ENCODE peak calls at places on chromosome 16, in ten cellular contexts. A is adipocyte; D is GF-D8; P is AG10803; Z is stimulated activated CD4-positive, alpha-beta T cell treated with anti-CD3 and anti-CD28 coated beads, Interleukin-4, amount 100 ng/mL, for 4 hours; K is NCI-H1105 treated with DMSO at 0.1 percent for 48 hours; M is left lung; N is OCI-LY7; S is HCEC 1CT; F is body of pancreas. G is an unnamed sample.

GRCh38 chr16:4693956-4694663 is 748 bp downstream of the NUDT16L1 start:
- DNase-seq in A (peak; percentile 69), D (no peak), P (peak; percentile 46), Z (peak; percentile 52), K (peak; percentile 10), M (no peak), N (peak; percentile 56), S (peak; percentile 32), F (peak; percentile 53), G (peak; percentile 51)

GRCh38 chr16:71542377-71542776 is 16.2 kb downstream of the CHST4 start:
- DNase-seq in A (peak; percentile 11), D (no peak), P (peak; percentile 14), Z (peak; percentile 39), K (no peak), M (peak; percentile 38), N (peak; percentile 60), S (peak; percentile 52), F (peak; percentile 44), G (peak; percentile 35)

GRCh38 chr16:2037115-2037514 is 10.4 kb downstream of the NHERF2 start:
- DNase-seq in A (no peak), D (no peak), P (no peak), Z (no peak), K (no peak), M (no peak), N (no peak), S (no peak), F (no peak), G (no peak)

GRCh38 chr16:86019446-86020047 is 120.6 kb downstream of the IRF8 start:
- DNase-seq in A (no peak), D (no peak), P (no peak), Z (no peak), K (no peak), M (peak; percentile 21), N (peak; percentile 8), S (no peak), F (no peak), G (no peak)

GRCh38 chr16:68642436-68643064 is 2.6 kb upstream of the CDH3 start:
- DNase-seq in A (peak; percentile 35), D (no peak), P (no peak), Z (no peak), K (peak; percentile 42), M (peak; percentile 76), N (no peak), S (no peak), F (no peak), G (peak; percentile 48)

GRCh38 chr16:3256876-3257465 is 538 bp upstream of the MEFV start:
- DNase-seq in A (no peak), D (no peak), P (peak; percentile 41), Z (no peak), K (no peak), M (no peak), N (no peak), S (peak; percentile 36), F (no peak), G (peak; percentile 32)

GRCh38 chr16:69939821-69940585 is 11.1 kb upstream of the CLEC18A start:
- DNase-seq in A (no peak), D (no peak), P (no peak), Z (no peak), K (no peak), M (no peak), N (no peak), S (no peak), F (no peak), G (no peak)

GRCh38 chr16:85253127-85253941 is 141.1 kb upstream of the CIBAR2 start:
- DNase-seq in A (peak; percentile 72), D (no peak), P (peak; percentile 37), Z (peak; percentile 65), K (no peak), M (peak; percentile 60), N (peak; percentile 81), S (no peak), F (peak; percentile 70), G (peak; percentile 40)

GRCh38 chr16:11370084-11370931 is 25.0 kb downstream of the RMI2 start:
- DNase-seq in A (no peak), D (peak; percentile 42), P (peak; percentile 11), Z (no peak), K (no peak), M (peak; percentile 65), N (peak; percentile 92), S (no peak), F (no peak), G (no peak)

GRCh38 chr16:4868046-4868445 is 20.8 kb downstream of the UBN1 start:
- DNase-seq in A (no peak), D (no peak), P (no peak), Z (no peak), K (no peak), M (no peak), N (no peak), S (no peak), F (no peak), G (no peak)

GRCh38 chr16:69476920-69477418 is 52.5 kb downstream of the CYB5B start:
- DNase-seq in A (peak; percentile 60), D (no peak), P (peak; percentile 88), Z (no peak), K (no peak), M (no peak), N (no peak), S (peak; percentile 96), F (no peak), G (peak; percentile 99)

GRCh38 chr16:54647731-54648221 is 282.9 kb upstream of the IRX5 start:
- DNase-seq in A (peak; percentile 32), D (no peak), P (peak; percentile 90), Z (no peak), K (no peak), M (no peak), N (no peak), S (no peak), F (no peak), G (no peak)

GRCh38 chr16:87332150-87332549 is 15.0 kb upstream of the C16orf95 start:
- DNase-seq in A (peak; percentile 7), D (no peak), P (no peak), Z (no peak), K (no peak), M (no peak), N (no peak), S (no peak), F (no peak), G (peak; percentile 42)

GRCh38 chr16:1014221-1014620 is 32.7 kb downstream of the SOX8 start:
- DNase-seq in A (no peak), D (no peak), P (no peak), Z (no peak), K (no peak), M (no peak), N (no peak), S (no peak), F (no peak), G (no peak)

GRCh38 chr16:63326736-63327339 is 1290.6 kb upstream of the CDH8 start:
- DNase-seq in A (no peak), D (no peak), P (no peak), Z (no peak), K (no peak), M (no peak), N (no peak), S (no peak), F (no peak), G (no peak)

GRCh38 chr16:66250686-66251405 is 115.6 kb upstream of the CDH5 start:
- DNase-seq in A (peak; percentile 90), D (no peak), P (peak; percentile 73), Z (no peak), K (no peak), M (no peak), N (no peak), S (no peak), F (no peak), G (peak; percentile 87)

GRCh38 chr16:87970206-87970605 is 19.0 kb downstream of the BANP start:
- DNase-seq in A (peak; percentile 52), D (no peak), P (peak; percentile 73), Z (no peak), K (no peak), M (no peak), N (no peak), S (peak; percentile 24), F (no peak), G (peak; percentile 33)

GRCh38 chr16:56617212-56618085 is 8.1 kb upstream of the MT1E start:
- DNase-seq in A (peak; percentile 28), D (no peak), P (peak; percentile 75), Z (peak; percentile 61), K (no peak), M (peak; percentile 79), N (no peak), S (peak; percentile 81), F (peak; percentile 85), G (peak; percentile 73)

GRCh38 chr16:88064889-88065746 is 113.9 kb downstream of the BANP start:
- DNase-seq in A (peak; percentile 44), D (no peak), P (no peak), Z (no peak), K (no peak), M (no peak), N (no peak), S (no peak), F (no peak), G (peak; percentile 41)

GRCh38 chr16:47695746-47696145 is 234.6 kb downstream of the PHKB start:
- DNase-seq in A (no peak), D (no peak), P (no peak), Z (no peak), K (no peak), M (no peak), N (no peak), S (no peak), F (no peak), G (no peak)

GRCh38 chr16:35431829-35432663 is 1972.6 kb downstream of the TP53TG3F start:
- DNase-seq in A (peak; percentile 2), D (no peak), P (no peak), Z (no peak), K (peak; percentile 0), M (no peak), N (peak; percentile 20), S (no peak), F (peak; percentile 15), G (no peak)

GRCh38 chr16:55379876-55380390 is 55.9 kb downstream of the IRX6 start:
- DNase-seq in A (no peak), D (no peak), P (no peak), Z (no peak), K (peak; percentile 93), M (no peak), N (no peak), S (no peak), F (no peak), G (no peak)

GRCh38 chr16:13835935-13836334 is 84.0 kb upstream of the ERCC4 start:
- DNase-seq in A (no peak), D (no peak), P (no peak), Z (no peak), K (no peak), M (no peak), N (no peak), S (no peak), F (no peak), G (no peak)

GRCh38 chr16:88810166-88810867 is 1.4 kb downstream of the APRT start:
- DNase-seq in A (no peak), D (peak; percentile 49), P (no peak), Z (peak; percentile 46), K (no peak), M (no peak), N (peak; percentile 58), S (no peak), F (no peak), G (no peak)

GRCh38 chr16:58306327-58306726 is 11.5 kb upstream of the PRSS54 start:
- DNase-seq in A (peak; percentile 27), D (no peak), P (peak; percentile 19), Z (peak; percentile 42), K (no peak), M (no peak), N (peak; percentile 24), S (peak; percentile 6), F (peak; percentile 22), G (peak; percentile 17)

GRCh38 chr16:997440-998051 is 16.0 kb downstream of the SOX8 start:
- DNase-seq in A (peak; percentile 28), D (no peak), P (peak; percentile 49), Z (peak; percentile 55), K (no peak), M (no peak), N (no peak), S (no peak), F (peak; percentile 32), G (peak; percentile 76)

GRCh38 chr16:58025351-58026138 is at the start of gene MMP15:
- DNase-seq in A (peak; percentile 82), D (peak; percentile 54), P (peak; percentile 58), Z (peak; percentile 71), K (peak; percentile 63), M (peak; percentile 88), N (peak; percentile 51), S (peak; percentile 44), F (peak; percentile 86), G (peak; percentile 59)

GRCh38 chr16:48003226-48003907 is 152.4 kb downstream of the ABCC12 start:
- DNase-seq in A (peak; percentile 2), D (no peak), P (peak; percentile 52), Z (no peak), K (no peak), M (no peak), N (no peak), S (no peak), F (no peak), G (no peak)